ENCODE peak calls at places on chromosomes 3 and 15, in five cellular contexts. E is uterus, Q is IMR-90, X is testis, J is A549. A is an unnamed sample.

GRCh38 chr15:99435138-99435695 is 130.6 kb upstream of the MEF2A start:
- DNase-seq in E (peak; percentile 16), X (peak; percentile 12), Q (no peak), J (no peak), A (peak; percentile 83)

GRCh38 chr3:177230641-177231040 is 33.4 kb upstream of the TBL1XR1 start:
- DNase-seq in E (no peak), X (no peak), J (no peak), Q (no peak), A (no peak)

GRCh38 chr3:1139071-1139470 is 46.2 kb downstream of the CNTN6 start:
- DNase-seq in E (no peak), Q (no peak), X (no peak), J (no peak), A (no peak)

GRCh38 chr3:11154036-11154952 is at the start of gene HRH1:
- DNase-seq in X (no peak), E (peak; percentile 31), Q (no peak), J (peak; percentile 31), A (peak; percentile 64)

GRCh38 chr3:153291052-153291689 is 129.1 kb downstream of the RAP2B start:
- DNase-seq in J (peak; percentile 37), X (no peak), E (no peak), Q (no peak), A (no peak)

GRCh38 chr3:28476194-28476593 is 127.6 kb upstream of the AZI2 start:
- DNase-seq in J (peak; percentile 54), X (no peak), Q (peak; percentile 57), E (no peak), A (no peak)

GRCh38 chr15:60528530-60528929 is 49.6 kb upstream of the ICE2 start:
- DNase-seq in J (peak; percentile 21), X (no peak), E (no peak), Q (peak; percentile 61), A (no peak)

GRCh38 chr3:117168896-117169295 is 459.3 kb downstream of the TUSC7 start:
- DNase-seq in J (no peak), Q (no peak), E (no peak), X (no peak), A (no peak)

GRCh38 chr3:150286390-150287147 is 121.5 kb upstream of the TSC22D2 start:
- DNase-seq in Q (peak; percentile 51), J (peak; percentile 75), X (no peak), E (no peak), A (no peak)

GRCh38 chr3:12986986-12987385 is 86.2 kb downstream of the IQSEC1 start:
- DNase-seq in Q (no peak), J (no peak), X (no peak), E (no peak), A (peak; percentile 66)

GRCh38 chr3:190492129-190492528 is 21.8 kb upstream of the IL1RAP start:
- DNase-seq in X (no peak), J (no peak), Q (no peak), E (no peak), A (no peak)

GRCh38 chr3:89072671-89073070 is 34.8 kb upstream of the EPHA3 start:
- DNase-seq in X (no peak), J (no peak), Q (no peak), E (no peak), A (no peak)

GRCh38 chr3:84980011-84980410 is 21.2 kb downstream of the CADM2 start:
- DNase-seq in X (no peak), E (no peak), Q (no peak), J (no peak), A (no peak)

GRCh38 chr3:119219069-119219468 is 21.6 kb downstream of the B4GALT4 start:
- DNase-seq in J (no peak), X (no peak), E (no peak), Q (no peak), A (no peak)

GRCh38 chr15:32705450-32705849 is 12.4 kb upstream of the GREM1 start:
- DNase-seq in E (no peak), J (no peak), Q (peak; percentile 76), X (no peak), A (no peak)

GRCh38 chr3:112774293-112774926 is 72.3 kb downstream of the CD200R1L start:
- DNase-seq in J (peak; percentile 89), X (no peak), E (no peak), Q (peak; percentile 90), A (no peak)

GRCh38 chr3:157533298-157533870 is 30.2 kb upstream of the VEPH1 start:
- DNase-seq in X (no peak), Q (peak; percentile 94), J (no peak), E (no peak), A (no peak)

GRCh38 chr3:170752571-170753155 is 117.3 kb downstream of the RPL22L1 start:
- DNase-seq in Q (no peak), X (no peak), J (no peak), E (no peak), A (no peak)

GRCh38 chr15:92954578-92954977 is 54.5 kb downstream of the CHD2 start:
- DNase-seq in Q (no peak), J (peak; percentile 51), X (no peak), E (no peak), A (no peak)

GRCh38 chr3:83092521-83093221 is 1331.2 kb upstream of the GBE1 start:
- DNase-seq in J (no peak), E (no peak), X (no peak), Q (no peak), A (no peak)

GRCh38 chr15:84898761-84899160 is 14.3 kb downstream of the SLC28A1 start:
- DNase-seq in X (no peak), E (no peak), J (no peak), Q (no peak), A (peak; percentile 25)

GRCh38 chr3:39254806-39255449 is 24.9 kb downstream of the CX3CR1 start:
- DNase-seq in X (no peak), J (no peak), E (no peak), Q (peak; percentile 43), A (no peak)

GRCh38 chr3:23079976-23080375 is 123.2 kb upstream of the UBE2E2 start:
- DNase-seq in X (no peak), E (no peak), J (peak; percentile 15), Q (no peak), A (no peak)

GRCh38 chr3:173501941-173502489 is 104.5 kb downstream of the NLGN1 start:
- DNase-seq in E (no peak), J (no peak), X (no peak), Q (peak; percentile 4), A (no peak)

GRCh38 chr3:129182390-129183180 is 1.1 kb downstream of the CNBP start:
- DNase-seq in Q (peak; percentile 50), E (no peak), X (no peak), J (no peak), A (peak; percentile 77)

GRCh38 chr3:126155280-126155640 is 25.1 kb downstream of the ALDH1L1 start:
- DNase-seq in Q (no peak), J (no peak), E (no peak), X (no peak), A (peak; percentile 48)

GRCh38 chr3:170947018-170947769 is 38.8 kb upstream of the EIF5A2 start:
- DNase-seq in J (no peak), E (no peak), Q (no peak), X (no peak), A (no peak)

GRCh38 chr15:55902975-55903374 is 90.4 kb downstream of the NEDD4 start:
- DNase-seq in X (no peak), E (no peak), J (no peak), Q (peak; percentile 50), A (no peak)

GRCh38 chr3:21405671-21406667 is 345.0 kb downstream of the ZNF385D start:
- DNase-seq in X (peak; percentile 15), J (no peak), Q (no peak), E (no peak), A (no peak)

GRCh38 chr15:75112278-75112847 is 89.0 kb downstream of the PPCDC start:
- DNase-seq in X (no peak), Q (no peak), J (peak; percentile 56), E (no peak), A (no peak)
- H3K27ac ChIP-seq in X (no peak overlapping the region), Q (no peak overlapping the region), J (peak overlapping the region; percentile 24), E (no peak overlapping the region), A (peak overlapping the region; percentile 75)

DNA sequence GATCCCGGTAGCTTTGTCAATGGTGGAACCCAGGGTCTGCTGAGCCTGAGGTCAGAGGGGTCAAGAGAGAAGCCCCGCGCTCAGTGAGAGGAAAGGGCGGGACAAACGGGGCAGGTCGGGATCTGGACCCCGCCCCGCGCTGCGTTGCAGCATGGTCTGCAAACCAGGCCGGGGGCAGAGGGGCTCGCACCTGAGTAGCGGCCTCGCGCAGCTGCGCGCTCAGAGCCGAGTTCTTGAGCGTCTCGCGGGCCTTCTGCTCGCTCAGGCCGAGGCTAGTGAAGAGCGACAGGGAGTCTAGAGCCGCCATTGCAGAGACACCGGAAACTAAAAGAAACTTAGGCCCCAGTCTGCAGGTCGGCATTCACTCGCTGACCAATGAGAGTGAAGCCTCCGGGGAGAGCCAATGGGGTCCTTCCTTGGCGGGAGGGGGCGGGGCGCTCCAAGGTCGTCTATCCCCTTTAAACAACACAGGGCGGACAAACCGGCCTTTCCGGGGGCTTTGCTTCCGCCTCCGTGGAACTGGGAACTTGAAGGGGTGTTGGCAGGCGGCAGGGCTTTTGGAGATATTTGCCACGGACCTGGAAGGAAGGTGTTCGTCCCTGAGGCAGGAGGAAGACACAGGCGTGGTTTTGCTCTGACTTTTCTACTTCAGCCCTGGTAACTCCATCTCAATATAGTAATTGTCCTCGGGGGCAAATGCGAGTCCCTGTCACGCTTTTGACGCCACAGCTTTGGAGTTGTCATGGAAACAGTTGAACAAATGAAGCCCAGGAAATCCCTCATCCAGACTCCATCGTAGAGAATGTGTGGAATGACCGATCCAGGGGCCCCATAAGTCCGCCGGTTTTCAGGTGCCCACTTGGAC is at the start of gene QARS1:
- DNase-seq in E (peak; percentile 93), X (peak; percentile 96), J (peak; percentile 84), Q (peak; percentile 88), A (peak; percentile 95)
- TF ChIP-seq POLR2A in E (peak; percentile 50), X (no peak), J (peak; percentile 46), Q (peak; percentile 87), A (no peak)

DNA sequence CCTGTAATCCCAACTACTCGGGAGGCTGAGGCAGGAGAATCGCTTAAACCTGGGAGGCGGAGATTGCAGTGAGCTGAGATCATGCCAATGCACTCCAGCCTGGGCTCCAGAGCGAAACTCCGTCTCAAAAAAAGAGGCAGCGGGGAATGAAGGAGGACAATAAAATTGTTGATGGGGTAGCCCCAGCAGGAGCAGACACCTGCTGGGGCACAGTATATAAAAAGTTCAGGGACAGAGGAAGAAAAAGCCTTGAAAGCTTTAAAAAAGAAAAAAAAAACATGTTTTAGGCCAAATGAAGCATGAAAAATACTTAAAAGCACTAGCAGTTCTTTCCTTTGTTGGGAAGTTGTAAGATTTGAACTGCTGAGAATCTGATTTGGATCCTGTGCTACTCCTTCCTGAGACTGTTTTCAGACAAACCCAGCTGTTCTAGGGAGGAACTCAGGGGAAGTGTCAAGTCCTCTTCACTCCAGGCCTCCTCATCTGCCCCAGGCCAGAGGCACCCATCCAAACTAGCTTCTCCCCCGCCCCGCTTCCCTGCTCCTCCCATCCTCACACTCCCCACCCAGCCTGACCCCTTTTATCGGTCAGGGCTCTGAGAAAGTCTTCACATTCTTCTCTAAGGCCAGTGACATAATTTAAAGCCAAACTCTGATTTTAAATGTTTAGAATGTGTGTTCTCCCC is 5.0 kb downstream of the IL17RD start:
- DNase-seq in Q (no peak), J (no peak), E (peak; percentile 86), X (peak; percentile 62), A (no peak)
- H3K4me1 ChIP-seq in Q (peaks cover 4% of the 10 kb centered on the region), J (no peaks in the 10 kb centered on the region), E (peaks cover 30% of the 10 kb centered on the region), X (peaks cover 27% of the 10 kb centered on the region), A (peaks cover 24% of the 10 kb centered on the region)

DNA sequence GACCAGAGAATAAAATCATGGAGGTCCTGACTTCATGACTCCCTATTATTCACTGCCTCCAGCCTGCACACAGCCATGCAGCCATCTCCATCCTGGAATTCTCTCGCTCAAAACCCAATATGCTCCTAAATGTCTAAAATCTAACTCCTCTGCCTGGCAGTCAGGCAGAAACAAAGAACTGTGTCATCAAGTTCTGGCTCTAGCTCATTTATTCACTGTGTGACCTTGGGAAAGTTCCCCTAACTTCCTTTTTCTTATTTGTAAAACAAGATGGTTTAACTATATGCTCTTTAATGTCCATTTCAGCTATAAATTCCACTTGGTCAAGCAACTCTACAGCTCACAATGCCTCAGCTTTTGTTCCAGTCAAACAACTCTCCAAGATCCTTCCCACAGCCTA is 16.6 kb downstream of the PIK3CB start:
- DNase-seq in J (no peak), E (no peak), X (no peak), Q (no peak), A (no peak)
- H3K27ac ChIP-seq in J (no peak overlapping the region), E (no peak overlapping the region), X (no peak overlapping the region), Q (no peak overlapping the region), A (peak overlapping the region; percentile 29)